ENCODE peak calls at places on chromosomes 2 and 18, in eight cellular contexts. A is naive B cell; W is activated CD4-positive, alpha-beta T cell treated with anti-CD3 and anti-CD28 coated beads, Interleukin-2, amount 10 ng/mL, durations not matched to agents 7 days and 5 days; N is pancreas; K is T-helper 9 cell; P is uterus; X is PC-3; L is LHCN-M2. D is an unnamed sample.

GRCh38 chr2:227106845-227107759 is 56.9 kb downstream of the COL4A4 start:
- DNase-seq in A (peak), W (peak), N (no peak), K (peak), P (no peak), X (peak), L (peak), D (no peak)

GRCh38 chr2:37585295-37585908 is 86.0 kb downstream of the CDC42EP3 start:
- DNase-seq in A (no peak), W (no peak), N (peak), K (no peak), P (no peak), X (peak), L (peak), D (no peak)

GRCh38 chr2:81304154-81304830 is 999.7 kb upstream of the LRRTM1 start:
- DNase-seq in A (no peak), W (no peak), N (no peak), K (no peak), P (no peak), X (peak), L (no peak), D (no peak)

GRCh38 chr18:22505136-22505535 is 87.4 kb upstream of the CTAGE1 start:
- DNase-seq in A (no peak), W (no peak), N (no peak), K (no peak), P (no peak), X (peak), L (no peak), D (no peak)

GRCh38 chr2:148096012-148096411 is 75.1 kb downstream of the MBD5 start:
- DNase-seq in A (no peak), W (no peak), N (no peak), K (no peak), P (no peak), X (peak), L (peak), D (no peak)

GRCh38 chr2:236507393-236508085 is 62.1 kb upstream of the ACKR3 start:
- DNase-seq in A (peak), W (peak), N (peak), K (peak), P (peak), X (no peak), L (no peak), D (no peak)

GRCh38 chr2:9739508-9739907 is 103.8 kb upstream of the TAF1B start:
- DNase-seq in A (no peak), W (peak), N (peak), K (peak), P (peak), X (no peak), L (no peak), D (no peak)

GRCh38 chr2:5524551-5524950 is 167.6 kb upstream of the SOX11 start:
- DNase-seq in A (no peak), W (no peak), N (no peak), K (no peak), P (no peak), X (no peak), L (no peak), D (no peak)

GRCh38 chr2:16141641-16141921 is 201.2 kb downstream of the MYCN start:
- DNase-seq in A (no peak), W (no peak), N (no peak), K (no peak), P (no peak), X (no peak), L (no peak), D (no peak)